ENCODE peak calls at places on chromosomes 13 and 19, in four cellular contexts. One of them, this sample, is unnamed.

GRCh38 chr13:114279146-114279545 is 2.3 kb upstream of the UPF3A start:
- DNase-seq in heart right ventricle: no peak
- DNase-seq in fibroblast of pulmonary artery: no peak
- DNase-seq in progenitor cell of endocrine pancreas: no peak
- DNase-seq in this sample: no peak

GRCh38 chr13:107669356-107669755 is 546.0 kb downstream of the LIG4 start:
- DNase-seq in heart right ventricle: no peak
- DNase-seq in fibroblast of pulmonary artery: no peak
- DNase-seq in progenitor cell of endocrine pancreas: no peak
- DNase-seq in this sample: no peak

GRCh38 chr13:78601124-78601885 is 2.0 kb downstream of the POU4F1 start:
- DNase-seq in heart right ventricle: no peak
- DNase-seq in fibroblast of pulmonary artery: peak
- DNase-seq in progenitor cell of endocrine pancreas: no peak
- DNase-seq in this sample: no peak

GRCh38 chr13:111906306-111906705 is 160.6 kb upstream of the SOX1 start:
- DNase-seq in heart right ventricle: no peak
- DNase-seq in fibroblast of pulmonary artery: no peak
- DNase-seq in progenitor cell of endocrine pancreas: no peak
- DNase-seq in this sample: no peak

GRCh38 chr13:41985788-41986508 is 25.0 kb upstream of the VWA8 start:
- DNase-seq in heart right ventricle: no peak
- DNase-seq in fibroblast of pulmonary artery: no peak
- DNase-seq in progenitor cell of endocrine pancreas: no peak
- DNase-seq in this sample: no peak

GRCh38 chr13:62337109-62337880 is 921.6 kb upstream of the PCDH20 start:
- DNase-seq in heart right ventricle: no peak
- DNase-seq in fibroblast of pulmonary artery: no peak
- DNase-seq in progenitor cell of endocrine pancreas: no peak
- DNase-seq in this sample: no peak

GRCh38 chr19:55304279-55304978 is 20.6 kb downstream of the BRSK1 start:
- DNase-seq in heart right ventricle: no peak
- DNase-seq in fibroblast of pulmonary artery: no peak
- DNase-seq in progenitor cell of endocrine pancreas: no peak
- DNase-seq in this sample: no peak

GRCh38 chr13:24264976-24265375 is 44.4 kb upstream of the C1QTNF9 start:
- DNase-seq in heart right ventricle: no peak
- DNase-seq in fibroblast of pulmonary artery: no peak
- DNase-seq in progenitor cell of endocrine pancreas: no peak
- DNase-seq in this sample: no peak

GRCh38 chr13:40777166-40777956 is 6.4 kb upstream of the MRPS31 start:
- DNase-seq in heart right ventricle: peak
- DNase-seq in fibroblast of pulmonary artery: peak
- DNase-seq in progenitor cell of endocrine pancreas: no peak
- DNase-seq in this sample: peak

GRCh38 chr19:36489139-36489919 is at the start of gene ZNF566:
- DNase-seq in heart right ventricle: peak
- DNase-seq in fibroblast of pulmonary artery: peak
- DNase-seq in progenitor cell of endocrine pancreas: peak
- DNase-seq in this sample: peak
- TF ChIP-seq CTCF in heart right ventricle: no peak
- TF ChIP-seq CTCF in fibroblast of pulmonary artery: no peak
- TF ChIP-seq CTCF in progenitor cell of endocrine pancreas: no peak
- TF ChIP-seq CTCF in this sample: no peak

GRCh38 chr19:2613507-2614295 is 88.8 kb downstream of the GNG7 start:
- DNase-seq in heart right ventricle: no peak
- DNase-seq in fibroblast of pulmonary artery: peak
- DNase-seq in progenitor cell of endocrine pancreas: no peak
- DNase-seq in this sample: peak
- TF ChIP-seq CTCF in heart right ventricle: peak
- TF ChIP-seq CTCF in fibroblast of pulmonary artery: peak
- TF ChIP-seq CTCF in progenitor cell of endocrine pancreas: peak
- TF ChIP-seq CTCF in this sample: peak

GRCh38 chr19:17079710-17080440 is 4.3 kb downstream of the MYO9B start:
- DNase-seq in heart right ventricle: peak
- DNase-seq in fibroblast of pulmonary artery: peak
- DNase-seq in progenitor cell of endocrine pancreas: no peak
- DNase-seq in this sample: no peak
- TF ChIP-seq CTCF in heart right ventricle: peak
- TF ChIP-seq CTCF in fibroblast of pulmonary artery: peak
- TF ChIP-seq CTCF in progenitor cell of endocrine pancreas: no peak
- TF ChIP-seq CTCF in this sample: no peak

GRCh38 chr13:99308481-99309087 is 1.4 kb upstream of the GPR183 start:
- DNase-seq in heart right ventricle: no peak
- DNase-seq in fibroblast of pulmonary artery: peak
- DNase-seq in progenitor cell of endocrine pancreas: no peak
- DNase-seq in this sample: no peak

GRCh38 chr13:99305180-99305965 is 1.8 kb downstream of the GPR183 start:
- DNase-seq in heart right ventricle: no peak
- DNase-seq in fibroblast of pulmonary artery: no peak
- DNase-seq in progenitor cell of endocrine pancreas: no peak
- DNase-seq in this sample: no peak

GRCh38 chr13:99307247-99307646 is at the start of gene GPR183:
- DNase-seq in heart right ventricle: no peak
- DNase-seq in fibroblast of pulmonary artery: no peak
- DNase-seq in progenitor cell of endocrine pancreas: no peak
- DNase-seq in this sample: no peak

GRCh38 chr13:99310382-99311031 is 3.3 kb upstream of the GPR183 start:
- DNase-seq in heart right ventricle: no peak
- DNase-seq in fibroblast of pulmonary artery: peak
- DNase-seq in progenitor cell of endocrine pancreas: no peak
- DNase-seq in this sample: no peak

DNA sequence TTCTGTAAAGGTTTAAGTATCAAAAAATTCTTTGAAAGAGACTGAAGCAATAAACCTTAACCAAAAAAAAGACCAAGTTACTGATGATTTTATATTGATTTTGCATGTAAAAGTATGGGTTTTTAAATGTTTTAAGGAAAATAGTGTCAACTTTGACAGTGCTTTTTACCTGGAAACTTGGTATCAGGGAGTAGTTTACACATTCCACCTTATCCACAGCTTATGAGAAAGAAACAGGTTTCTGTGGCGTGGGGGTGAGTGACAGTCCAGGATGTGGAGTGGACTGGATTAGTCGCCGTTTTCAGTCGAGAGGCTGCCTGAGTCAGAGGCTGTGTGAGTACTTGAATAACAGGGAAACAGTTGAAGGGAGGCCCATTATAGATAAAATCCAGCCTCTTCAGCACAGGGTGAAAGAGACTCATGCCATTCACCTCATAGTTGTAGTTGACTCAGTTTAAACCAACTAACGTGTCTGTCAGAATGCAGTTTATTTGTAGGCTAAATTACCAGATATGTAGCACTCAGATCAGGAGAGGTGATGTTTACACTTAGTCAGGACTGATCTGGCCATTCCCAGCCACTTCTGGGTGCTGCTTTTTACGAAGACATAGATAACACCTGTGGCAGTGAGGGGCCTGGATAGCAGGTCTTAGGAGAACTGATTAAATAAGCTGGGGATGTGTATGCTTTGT is 595 bp upstream of the GPR183 start:
- DNase-seq in heart right ventricle: no peak
- DNase-seq in fibroblast of pulmonary artery: peak
- DNase-seq in progenitor cell of endocrine pancreas: no peak
- DNase-seq in this sample: no peak
- TF ChIP-seq CTCF in heart right ventricle: no peak
- TF ChIP-seq CTCF in fibroblast of pulmonary artery: no peak
- TF ChIP-seq CTCF in progenitor cell of endocrine pancreas: no peak
- TF ChIP-seq CTCF in this sample: no peak

DNA sequence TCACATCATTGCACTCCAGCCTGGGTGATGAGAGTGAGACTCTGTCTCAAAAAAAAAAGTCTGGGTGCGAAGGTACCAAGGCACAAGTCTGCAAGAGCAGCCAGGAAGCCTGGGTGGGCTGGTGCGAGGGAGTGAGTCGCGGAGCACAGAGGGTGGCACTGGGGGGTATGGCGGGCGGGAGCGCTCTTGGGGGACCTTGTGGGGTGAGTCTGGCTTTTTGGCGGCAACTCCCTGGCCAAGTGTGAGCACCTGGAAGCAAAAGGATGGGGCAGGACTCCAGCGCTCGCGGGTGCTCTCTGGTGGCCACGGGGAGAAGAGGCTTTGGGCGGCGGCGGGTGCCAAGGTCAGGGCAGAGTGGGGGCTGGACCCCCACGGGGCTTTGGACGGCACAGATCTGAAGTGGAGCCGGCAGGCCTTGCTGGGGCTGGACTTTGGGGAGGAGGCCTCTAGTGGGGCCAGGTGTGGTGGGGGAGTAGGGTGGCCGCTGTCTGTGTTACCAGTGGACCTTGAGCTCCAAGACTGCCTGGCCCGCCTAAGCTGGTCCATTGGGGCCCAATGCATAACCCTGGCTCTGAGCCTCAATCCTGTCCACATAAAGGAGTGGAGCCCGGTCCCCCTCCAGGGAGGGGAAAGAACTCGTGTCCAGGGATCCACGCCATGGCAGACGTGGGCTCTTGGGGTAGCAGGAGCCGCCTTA is 1.6 kb downstream of the P2RY11 start:
- DNase-seq in heart right ventricle: no peak
- DNase-seq in fibroblast of pulmonary artery: peak
- DNase-seq in progenitor cell of endocrine pancreas: peak
- DNase-seq in this sample: peak
- TF ChIP-seq CTCF in heart right ventricle: peak
- TF ChIP-seq CTCF in fibroblast of pulmonary artery: peak
- TF ChIP-seq CTCF in progenitor cell of endocrine pancreas: peak
- TF ChIP-seq CTCF in this sample: peak

This sample was measured in endothelial cell.